ENCODE peak calls at places on chromosomes 7 and 10, in nine cellular contexts. U, Z, N, B, M, P, Y, G and K are unnamed samples.

GRCh38 chr10:86956841-86957448 is 470 bp downstream of the MMRN2 start:
- DNase-seq in U (no peak), Z (no peak), N (no peak), B (no peak), M (no peak), P (no peak), Y (no peak), G (peak; percentile 32), K (peak; percentile 65)

GRCh38 chr10:30389543-30389942 is 40.5 kb upstream of the MTPAP start:
- DNase-seq in U (no peak), Z (no peak), N (no peak), B (no peak), M (no peak), P (no peak), Y (no peak), G (no peak), K (no peak)

GRCh38 chr10:126380352-126381076 is 7.8 kb downstream of the ADAM12 start:
- DNase-seq in U (no peak), Z (no peak), N (peak; percentile 32), B (no peak), M (no peak), P (no peak), Y (no peak), G (no peak), K (no peak)

GRCh38 chr7:87543623-87544022 is 57.1 kb downstream of the ABCB1 start:
- DNase-seq in U (no peak), Z (no peak), N (peak; percentile 1), B (no peak), M (no peak), P (no peak), Y (no peak), G (no peak), K (no peak)

GRCh38 chr7:27677912-27678612 is 15.4 kb upstream of the HIBADH start:
- DNase-seq in U (peak; percentile 31), Z (peak; percentile 87), N (peak; percentile 96), B (no peak), M (peak; percentile 58), P (no peak), Y (no peak), G (no peak), K (no peak)

GRCh38 chr7:90211391-90212148 is at the start of gene STEAP2:
- DNase-seq in U (peak; percentile 93), Z (peak; percentile 98), N (peak; percentile 85), B (peak; percentile 93), M (peak; percentile 94), P (peak; percentile 91), Y (no peak), G (peak; percentile 96), K (peak; percentile 94)

GRCh38 chr7:43636093-43636492 is 53.2 kb downstream of the STK17A start:
- DNase-seq in U (no peak), Z (peak; percentile 59), N (peak; percentile 78), B (no peak), M (no peak), P (no peak), Y (no peak), G (no peak), K (no peak)

GRCh38 chr7:101817031-101817929 is at the start of gene CUX1:
- DNase-seq in U (peak; percentile 43), Z (no peak), N (no peak), B (peak; percentile 32), M (no peak), P (peak; percentile 30), Y (peak; percentile 10), G (peak; percentile 86), K (peak; percentile 82)

GRCh38 chr7:99106869-99107268 is 37.0 kb downstream of the SMURF1 start:
- DNase-seq in U (no peak), Z (no peak), N (peak; percentile 41), B (no peak), M (no peak), P (no peak), Y (no peak), G (no peak), K (no peak)

GRCh38 chr10:95332666-95333249 is 42.0 kb upstream of the PDLIM1 start:
- DNase-seq in U (no peak), Z (no peak), N (no peak), B (no peak), M (no peak), P (no peak), Y (no peak), G (no peak), K (no peak)
- H3K36me3 ChIP-seq in U (no peaks in the 10 kb centered on the region), Z (no peaks in the 10 kb centered on the region), N (no peaks in the 10 kb centered on the region), B (no peaks in the 10 kb centered on the region), M (no peaks in the 10 kb centered on the region), P (peaks cover 49% of the 10 kb centered on the region), Y (no peaks in the 10 kb centered on the region), G (no peaks in the 10 kb centered on the region), K (peaks cover 3% of the 10 kb centered on the region)

GRCh38 chr7:45184326-45185027 is 26.9 kb downstream of the RAMP3 start:
- DNase-seq in U (peak; percentile 4), Z (no peak), N (no peak), B (no peak), M (no peak), P (no peak), Y (no peak), G (no peak), K (no peak)
- H3K27me3 ChIP-seq in U (no peaks in the 10 kb centered on the region), Z (no peaks in the 10 kb centered on the region), N (peaks cover 26% of the 10 kb centered on the region), B (no peaks in the 10 kb centered on the region), M (peaks cover 2% of the 10 kb centered on the region), P (no peaks in the 10 kb centered on the region), Y (peaks cover 5% of the 10 kb centered on the region), G (no peaks in the 10 kb centered on the region), K (no peaks in the 10 kb centered on the region)

GRCh38 chr10:96709525-96709924 is 10.8 kb downstream of the PIK3AP1 start:
- DNase-seq in U (no peak), Z (no peak), N (no peak), B (no peak), M (no peak), P (no peak), Y (no peak), G (no peak), K (no peak)
- H3K4me1 ChIP-seq in U (peaks cover 11% of the 10 kb centered on the region), Z (no peaks in the 10 kb centered on the region), N (peaks cover 2% of the 10 kb centered on the region), B (no peaks in the 10 kb centered on the region), M (no peaks in the 10 kb centered on the region), P (no peaks in the 10 kb centered on the region), Y (no peaks in the 10 kb centered on the region), G (peaks cover 13% of the 10 kb centered on the region), K (no peaks in the 10 kb centered on the region)

GRCh38 chr10:50310560-50311174 is 59.4 kb upstream of the ASAH2 start:
- DNase-seq in U (peak; percentile 21), Z (peak; percentile 15), N (no peak), B (peak; percentile 37), M (no peak), P (no peak), Y (no peak), G (no peak), K (no peak)
- H3K36me3 ChIP-seq in U (no peaks in the 10 kb centered on the region), Z (peaks cover 8% of the 10 kb centered on the region), N (peaks cover 15% of the 10 kb centered on the region), B (no peaks in the 10 kb centered on the region), M (peaks cover 53% of the 10 kb centered on the region), P (peaks cover 53% of the 10 kb centered on the region), Y (peaks cover 25% of the 10 kb centered on the region), G (peaks cover 6% of the 10 kb centered on the region), K (peaks cover 4% of the 10 kb centered on the region)

GRCh38 chr7:154865984-154866685 is 136.8 kb downstream of the PAXIP1 start:
- DNase-seq in U (no peak), Z (no peak), N (no peak), B (no peak), M (no peak), P (no peak), Y (no peak), G (no peak), K (no peak)

GRCh38 chr7:154862153-154862791 is 140.7 kb downstream of the PAXIP1 start:
- DNase-seq in U (no peak), Z (no peak), N (no peak), B (no peak), M (no peak), P (no peak), Y (no peak), G (no peak), K (no peak)

GRCh38 chr7:154861589-154861988 is 141.3 kb downstream of the PAXIP1 start:
- DNase-seq in U (no peak), Z (no peak), N (no peak), B (no peak), M (no peak), P (no peak), Y (no peak), G (no peak), K (no peak)

GRCh38 chr7:154864531-154864908 is 138.4 kb downstream of the PAXIP1 start:
- DNase-seq in U (no peak), Z (no peak), N (no peak), B (no peak), M (no peak), P (no peak), Y (no peak), G (no peak), K (no peak)

GRCh38 chr7:154863766-154864530 is 139.0 kb downstream of the PAXIP1 start:
- DNase-seq in U (no peak), Z (no peak), N (no peak), B (no peak), M (no peak), P (no peak), Y (no peak), G (no peak), K (no peak)
- H3K27me3 ChIP-seq in U (no peaks in the 10 kb centered on the region), Z (no peaks in the 10 kb centered on the region), N (no peaks in the 10 kb centered on the region), B (peaks cover 13% of the 10 kb centered on the region), M (no peaks in the 10 kb centered on the region), P (peaks cover 12% of the 10 kb centered on the region), Y (no peaks in the 10 kb centered on the region), G (no peaks in the 10 kb centered on the region), K (no peaks in the 10 kb centered on the region)

GRCh38 chr7:130986271-130986690 is 252.3 kb upstream of the KLF14 start:
- DNase-seq in U (no peak), Z (peak; percentile 63), N (no peak), B (no peak), M (no peak), P (no peak), Y (peak; percentile 46), G (no peak), K (no peak)
- H3K4me1 ChIP-seq in U (peaks cover 45% of the 10 kb centered on the region), Z (no peaks in the 10 kb centered on the region), N (peaks cover 6% of the 10 kb centered on the region), B (no peaks in the 10 kb centered on the region), M (no peaks in the 10 kb centered on the region), P (peaks cover 67% of the 10 kb centered on the region), Y (peaks cover 93% of the 10 kb centered on the region), G (peaks cover 12% of the 10 kb centered on the region), K (peaks cover 3% of the 10 kb centered on the region)